ENCODE peak calls at places on chromosome 21, in six cellular contexts. P, I, G, H, M and V are unnamed samples.

GRCh38 chr21:38807987-38808386 is 2.3 kb downstream of the ETS2 start:
- DNase-seq in M (no peak), H (no peak), G (no peak), P (no peak), I (no peak), V (no peak)

GRCh38 chr21:14070049-14070893 is 140.5 kb downstream of the LIPI start:
- DNase-seq in M (peak), P (no peak), I (no peak), H (no peak), G (no peak), V (no peak)

GRCh38 chr21:34279883-34280282 is 83.9 kb upstream of the KCNE2 start:
- DNase-seq in I (no peak), H (no peak), M (no peak), P (no peak), G (no peak), V (no peak)

GRCh38 chr21:43292866-43293142 is 124.0 kb downstream of the CRYAA start:
- DNase-seq in G (no peak), P (no peak), H (no peak), I (no peak), M (no peak), V (no peak)

GRCh38 chr21:34306246-34306645 is 57.6 kb upstream of the KCNE2 start:
- DNase-seq in H (no peak), P (no peak), G (no peak), I (no peak), M (no peak), V (no peak)

GRCh38 chr21:24955275-24955961 is 651.9 kb downstream of the MRPL39 start:
- DNase-seq in M (no peak), I (no peak), G (no peak), H (no peak), P (no peak), V (peak)

GRCh38 chr21:14886001-14886400 is 178.8 kb downstream of the NRIP1 start:
- DNase-seq in M (no peak), H (no peak), G (no peak), P (no peak), I (no peak), V (no peak)

GRCh38 chr21:34351786-34352241 is 12.0 kb upstream of the KCNE2 start:
- DNase-seq in H (peak), G (peak), I (no peak), M (no peak), P (peak), V (peak)

GRCh38 chr21:44442266-44443125 is 12.8 kb upstream of the LRRC3 start:
- DNase-seq in H (no peak), M (no peak), I (no peak), G (no peak), P (no peak), V (no peak)

GRCh38 chr21:17769049-17769845 is 49.9 kb downstream of the C21orf91 start:
- DNase-seq in P (no peak), G (no peak), H (no peak), I (no peak), M (no peak), V (no peak)

GRCh38 chr21:8993284-8993942 is 1528.0 kb upstream of the TPTE start:
- DNase-seq in H (peak), M (no peak), G (peak), P (no peak), I (peak), V (no peak)

GRCh38 chr21:19523731-19524130 is 1120.1 kb upstream of the TMPRSS15 start:
- DNase-seq in I (no peak), H (no peak), M (no peak), P (no peak), G (no peak), V (no peak)

GRCh38 chr21:43868461-43868860 is 3.4 kb downstream of the AGPAT3 start:
- DNase-seq in I (no peak), G (no peak), H (no peak), P (no peak), M (no peak), V (no peak)

GRCh38 chr21:34613679-34614442 is 1.1 kb downstream of the RCAN1 start:
- DNase-seq in I (no peak), M (no peak), H (no peak), P (no peak), G (peak), V (no peak)

GRCh38 chr21:40837456-40837855 is 9.5 kb downstream of the DSCAM start:
- DNase-seq in P (no peak), I (no peak), G (no peak), H (no peak), M (no peak), V (no peak)

GRCh38 chr21:33587792-33588484 is 546 bp downstream of the DONSON start:
- DNase-seq in G (no peak), M (no peak), P (no peak), I (no peak), H (no peak), V (no peak)

GRCh38 chr21:26082549-26082948 is 88.0 kb downstream of the APP start:
- DNase-seq in M (no peak), H (no peak), G (no peak), P (no peak), I (no peak), V (no peak)

GRCh38 chr21:39658066-39658465 is 45.3 kb downstream of the B3GALT5 start:
- DNase-seq in P (no peak), M (no peak), G (no peak), I (no peak), H (no peak), V (no peak)

GRCh38 chr21:44892095-44892494 is 18.6 kb upstream of the PTTG1IP start:
- DNase-seq in I (no peak), H (no peak), P (no peak), M (no peak), G (no peak), V (no peak)

GRCh38 chr21:43306911-43307676 is 119.8 kb downstream of the SIK1 start:
- DNase-seq in M (no peak), P (no peak), I (peak), G (peak), H (peak), V (peak)

GRCh38 chr21:35562876-35563275 is 497.4 kb downstream of the SETD4 start:
- DNase-seq in P (no peak), H (no peak), M (no peak), G (no peak), I (no peak), V (no peak)

GRCh38 chr21:25080161-25080560 is 527.1 kb downstream of the MRPL39 start:
- DNase-seq in I (no peak), M (no peak), H (no peak), P (no peak), G (no peak), V (no peak)

GRCh38 chr21:30434033-30434631 is 4.1 kb downstream of the KRTAP13-4 start:
- DNase-seq in I (peak), G (peak), M (peak), P (no peak), H (no peak), V (no peak)

GRCh38 chr21:44444286-44444931 is 10.9 kb upstream of the LRRC3 start:
- DNase-seq in G (peak), I (no peak), P (peak), H (peak), M (peak), V (no peak)

GRCh38 chr21:25733859-25734653 is 648 bp downstream of the ATP5PF start:
- DNase-seq in H (peak), I (peak), G (no peak), P (no peak), M (no peak), V (no peak)

GRCh38 chr21:25039461-25040380 is 567.6 kb downstream of the MRPL39 start:
- DNase-seq in M (no peak), P (no peak), G (no peak), I (peak), H (no peak), V (peak)

GRCh38 chr21:36265431-36265830 is 54.6 kb upstream of the MORC3 start:
- DNase-seq in P (no peak), I (no peak), M (no peak), G (no peak), H (no peak), V (no peak)

DNA sequence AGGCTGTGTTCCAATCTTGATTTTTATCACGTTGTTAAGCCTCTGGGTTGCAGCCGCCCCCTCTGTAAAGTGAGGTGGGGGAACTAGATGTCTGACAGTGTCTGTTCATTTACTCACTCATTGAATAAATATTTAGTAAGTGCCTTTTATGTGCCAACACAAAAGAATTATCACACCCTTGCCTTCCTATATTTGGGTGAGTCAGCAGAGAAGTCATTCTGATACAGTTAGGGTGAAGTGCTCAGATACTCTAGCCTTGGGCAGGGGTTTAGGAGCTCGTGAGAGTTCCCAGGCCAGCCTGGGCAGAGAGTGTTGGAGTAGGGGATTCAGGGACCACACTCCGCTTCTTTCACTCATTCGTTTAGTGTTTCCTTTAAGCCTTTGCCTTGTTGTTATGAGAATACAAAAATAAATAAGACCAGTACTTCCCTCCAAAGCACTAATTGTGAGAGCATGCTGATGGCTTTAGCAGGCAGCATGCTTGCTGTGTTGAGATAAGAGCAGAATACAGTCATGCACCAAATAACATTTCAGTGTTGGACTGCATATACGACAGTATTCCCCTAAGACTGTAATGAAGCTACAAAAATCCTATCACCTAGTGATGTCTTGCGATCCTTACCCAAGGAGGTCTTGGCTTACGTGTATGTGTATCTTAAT is 83.9 kb downstream of the DYRK1A start:
- DNase-seq in P (no peak), M (no peak), G (no peak), H (no peak), I (no peak), V (no peak)
- TF ChIP-seq SIN3A in P (no peak), M (no peak), G (no peak), H (no peak), I (no peak), V (no peak)

GRCh38 chr21:46066843-46067331 is 31.0 kb upstream of the COL6A2 start:
- DNase-seq in G (no peak), M (no peak), P (no peak), H (no peak), I (no peak), V (no peak)
- TF ChIP-seq SIN3A in G (no peak), M (no peak), P (no peak), H (no peak), I (no peak), V (no peak)

GRCh38 chr21:41867313-41867712 is 11.8 kb downstream of the PRDM15 start:
- DNase-seq in P (no peak), M (no peak), I (no peak), G (no peak), H (no peak), V (no peak)

GRCh38 chr21:41868062-41868710 is 11.0 kb downstream of the PRDM15 start:
- DNase-seq in P (no peak), G (no peak), I (no peak), M (no peak), H (no peak), V (peak)

GRCh38 chr21:41873005-41873404 is 6.1 kb downstream of the PRDM15 start:
- DNase-seq in M (no peak), P (no peak), I (no peak), G (no peak), H (no peak), V (no peak)

GRCh38 chr21:41871302-41872030 is 7.7 kb downstream of the PRDM15 start:
- DNase-seq in I (no peak), P (no peak), H (no peak), G (no peak), M (no peak), V (no peak)

DNA sequence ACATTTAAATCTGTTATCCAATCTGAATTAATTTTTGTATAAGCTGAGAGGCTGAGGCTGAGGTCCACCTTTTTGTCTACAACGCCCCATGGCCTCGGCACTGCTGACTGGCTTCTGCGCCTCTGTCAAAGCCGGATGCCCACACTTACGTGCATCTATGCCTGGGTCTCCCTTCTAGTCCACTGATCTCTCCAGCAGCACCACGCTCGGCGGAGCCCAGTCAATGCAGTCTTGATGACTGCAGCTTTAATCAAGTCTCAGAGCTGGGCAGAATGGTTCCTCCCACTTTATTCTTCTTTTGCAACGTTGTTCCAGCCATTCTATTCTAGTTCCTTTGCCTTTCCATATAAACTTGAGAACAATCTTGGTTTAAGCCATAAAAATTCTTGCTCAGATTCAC is 9.4 kb downstream of the PRDM15 start:
- DNase-seq in H (no peak), P (no peak), M (no peak), G (no peak), I (no peak), V (no peak)
- TF ChIP-seq SIN3A in H (no peak), P (no peak), M (no peak), G (no peak), I (no peak), V (no peak)

GRCh38 chr21:20949884-20950283 is 48.3 kb upstream of the NCAM2 start:
- DNase-seq in P (no peak), H (no peak), I (no peak), G (no peak), M (no peak), V (no peak)
- TF ChIP-seq SIN3A in P (no peak), H (no peak), I (no peak), G (no peak), M (no peak), V (no peak)

DNA sequence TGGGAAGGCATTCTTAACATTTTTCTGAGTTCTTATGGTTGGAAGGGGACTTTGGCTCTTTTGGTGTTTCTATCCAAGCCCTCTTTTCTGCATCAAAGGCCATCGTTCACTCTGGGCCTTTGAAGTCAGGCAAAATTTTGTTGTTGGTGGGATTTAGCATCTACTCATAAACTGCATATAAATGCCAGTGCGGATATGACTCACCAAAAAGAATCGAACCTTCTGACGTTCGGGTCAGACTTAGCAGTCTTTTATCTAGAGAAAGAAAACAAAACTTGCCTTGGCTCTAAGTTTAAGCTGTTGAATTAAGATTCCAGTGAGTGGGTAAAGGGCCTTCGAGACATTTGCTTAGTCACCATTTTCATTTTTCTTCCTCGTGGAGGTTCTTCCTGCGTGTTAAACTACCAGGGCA is 51.4 kb downstream of the EVA1C start:
- DNase-seq in G (no peak), I (peak), M (no peak), H (peak), P (peak), V (no peak)
- TF ChIP-seq SIN3A in G (no peak), I (no peak), M (no peak), H (no peak), P (no peak), V (no peak)